ENCODE peak calls at places on chromosomes 16 and 17, in nine cellular contexts. Y, F, V, M, E, B, H, O and T are unnamed samples.

GRCh38 chr16:11497329-11497805 is 89.4 kb downstream of the LITAF start:
- DNase-seq in Y (peak), F (no peak), V (peak), M (peak), E (no peak), B (peak), H (no peak), O (peak), T (peak)

GRCh38 chr17:3944485-3945388 is 19.5 kb downstream of the ATP2A3 start:
- DNase-seq in Y (peak), F (peak), V (no peak), M (peak), E (peak), B (no peak), H (peak), O (peak), T (peak)

GRCh38 chr17:73027130-73027741 is 65.3 kb downstream of the SLC39A11 start:
- DNase-seq in Y (no peak), F (no peak), V (peak), M (no peak), E (no peak), B (no peak), H (no peak), O (peak), T (no peak)

GRCh38 chr16:10938321-10938720 is 3.9 kb downstream of the DEXI start:
- DNase-seq in Y (no peak), F (no peak), V (no peak), M (no peak), E (peak), B (no peak), H (peak), O (no peak), T (no peak)

GRCh38 chr16:20747030-20747816 is 5.6 kb upstream of the THUMPD1 start:
- DNase-seq in Y (no peak), F (no peak), V (no peak), M (no peak), E (no peak), B (no peak), H (no peak), O (no peak), T (no peak)

GRCh38 chr17:49914096-49914490 is 54.9 kb upstream of the DLX4 start:
- DNase-seq in Y (no peak), F (no peak), V (no peak), M (no peak), E (no peak), B (no peak), H (no peak), O (peak), T (no peak)

GRCh38 chr16:12017583-12017982 is 41.0 kb downstream of the SNX29 start:
- DNase-seq in Y (no peak), F (no peak), V (peak), M (no peak), E (no peak), B (no peak), H (no peak), O (no peak), T (no peak)

GRCh38 chr16:88084881-88085280 is 133.6 kb downstream of the BANP start:
- DNase-seq in Y (no peak), F (no peak), V (peak), M (no peak), E (no peak), B (no peak), H (no peak), O (no peak), T (no peak)

GRCh38 chr17:40548982-40549680 is 16.1 kb downstream of the CCR7 start:
- DNase-seq in Y (peak), F (no peak), V (peak), M (no peak), E (peak), B (peak), H (peak), O (no peak), T (no peak)

GRCh38 chr16:87832759-87833502 is 36.4 kb downstream of the SLC7A5 start:
- DNase-seq in Y (no peak), F (no peak), V (no peak), M (no peak), E (no peak), B (no peak), H (no peak), O (no peak), T (no peak)

GRCh38 chr16:70331588-70332358 is 14.9 kb upstream of the DDX19A start:
- DNase-seq in Y (peak), F (no peak), V (no peak), M (no peak), E (peak), B (no peak), H (no peak), O (peak), T (no peak)

GRCh38 chr16:3020247-3020603 is at the start of gene TNFRSF12A:
- DNase-seq in Y (peak), F (peak), V (peak), M (peak), E (peak), B (peak), H (peak), O (peak), T (peak)

GRCh38 chr17:10729334-10730193 is at the start of gene TMEM220:
- DNase-seq in Y (peak), F (peak), V (peak), M (peak), E (peak), B (peak), H (peak), O (peak), T (peak)

GRCh38 chr17:71516149-71516548 is 604.7 kb upstream of the SOX9 start:
- DNase-seq in Y (no peak), F (no peak), V (no peak), M (no peak), E (no peak), B (no peak), H (no peak), O (no peak), T (no peak)

GRCh38 chr16:79703066-79703465 is 102.5 kb upstream of the MAF start:
- DNase-seq in Y (no peak), F (no peak), V (no peak), M (no peak), E (no peak), B (no peak), H (no peak), O (no peak), T (no peak)

GRCh38 chr17:55635253-55635766 is 87.4 kb downstream of the TMEM100 start:
- DNase-seq in Y (no peak), F (no peak), V (no peak), M (no peak), E (no peak), B (no peak), H (no peak), O (no peak), T (no peak)

GRCh38 chr17:32333187-32333586 is 8.8 kb downstream of the C17orf75 start:
- DNase-seq in Y (no peak), F (no peak), V (no peak), M (no peak), E (no peak), B (no peak), H (no peak), O (no peak), T (no peak)

GRCh38 chr16:13333336-13333735 is 431.9 kb downstream of the SHISA9 start:
- DNase-seq in Y (no peak), F (no peak), V (no peak), M (no peak), E (no peak), B (no peak), H (no peak), O (no peak), T (no peak)

GRCh38 chr17:33310296-33310695 is 17.2 kb upstream of the ASIC2 start:
- DNase-seq in Y (no peak), F (no peak), V (no peak), M (no peak), E (no peak), B (no peak), H (no peak), O (no peak), T (no peak)

GRCh38 chr16:15950167-15950854 is 895 bp downstream of the ABCC1 start:
- DNase-seq in Y (no peak), F (peak), V (peak), M (no peak), E (peak), B (no peak), H (peak), O (peak), T (no peak)

GRCh38 chr17:31052187-31052889 is 42.4 kb upstream of the NF1 start:
- DNase-seq in Y (peak), F (no peak), V (peak), M (peak), E (no peak), B (no peak), H (no peak), O (no peak), T (peak)

GRCh38 chr17:3894927-3895343 is 2.1 kb upstream of the CAMKK1 start:
- DNase-seq in Y (no peak), F (no peak), V (peak), M (no peak), E (no peak), B (peak), H (no peak), O (peak), T (no peak)

GRCh38 chr16:12578001-12578400 is 225.7 kb downstream of the CPPED1 start:
- DNase-seq in Y (no peak), F (no peak), V (no peak), M (no peak), E (no peak), B (no peak), H (no peak), O (no peak), T (no peak)

GRCh38 chr17:1693339-1693738 is 8.7 kb upstream of the PRPF8 start:
- DNase-seq in Y (no peak), F (no peak), V (peak), M (no peak), E (no peak), B (no peak), H (no peak), O (no peak), T (no peak)

GRCh38 chr16:9518054-9518453 is 426.6 kb downstream of the HAPSTR1 start:
- DNase-seq in Y (no peak), F (no peak), V (no peak), M (no peak), E (no peak), B (no peak), H (no peak), O (no peak), T (no peak)

GRCh38 chr16:10995555-10995954 is 51.2 kb downstream of the CLEC16A start:
- DNase-seq in Y (no peak), F (no peak), V (no peak), M (no peak), E (no peak), B (no peak), H (no peak), O (no peak), T (no peak)

GRCh38 chr17:48612854-48613691 is 2.0 kb downstream of the HOXB8 start:
- DNase-seq in Y (peak), F (no peak), V (peak), M (peak), E (peak), B (no peak), H (no peak), O (peak), T (no peak)

GRCh38 chr16:85083051-85083639 is 29.1 kb downstream of the CIBAR2 start:
- DNase-seq in Y (peak), F (no peak), V (no peak), M (no peak), E (no peak), B (no peak), H (no peak), O (no peak), T (no peak)

GRCh38 chr16:19691161-19691850 is 26.7 kb downstream of the KNOP1 start:
- DNase-seq in Y (no peak), F (no peak), V (no peak), M (peak), E (no peak), B (peak), H (no peak), O (no peak), T (no peak)

GRCh38 chr17:50459081-50459676 is 9.5 kb downstream of the CHAD start:
- DNase-seq in Y (no peak), F (no peak), V (peak), M (no peak), E (peak), B (no peak), H (no peak), O (no peak), T (no peak)

GRCh38 chr16:4593069-4593468 is 21.6 kb downstream of the UBALD1 start:
- DNase-seq in Y (peak), F (no peak), V (no peak), M (no peak), E (no peak), B (no peak), H (no peak), O (peak), T (no peak)

GRCh38 chr17:12566281-12567002 is 99.2 kb upstream of the MYOCD start:
- DNase-seq in Y (peak), F (no peak), V (no peak), M (no peak), E (no peak), B (no peak), H (no peak), O (peak), T (no peak)

GRCh38 chr17:50047488-50048126 is 8.3 kb upstream of the ITGA3 start:
- DNase-seq in Y (peak), F (no peak), V (peak), M (no peak), E (no peak), B (no peak), H (no peak), O (no peak), T (no peak)

GRCh38 chr17:75531724-75532090 is 6.2 kb downstream of the LLGL2 start:
- DNase-seq in Y (no peak), F (no peak), V (no peak), M (no peak), E (no peak), B (no peak), H (no peak), O (no peak), T (no peak)

GRCh38 chr16:84563316-84563715 is 54.6 kb downstream of the COTL1 start:
- DNase-seq in Y (no peak), F (no peak), V (no peak), M (no peak), E (no peak), B (no peak), H (no peak), O (no peak), T (no peak)

GRCh38 chr16:866252-866651 is 65.7 kb upstream of the GNG13 start:
- DNase-seq in Y (no peak), F (no peak), V (no peak), M (peak), E (no peak), B (no peak), H (no peak), O (no peak), T (no peak)